ENCODE peak calls at places on chromosomes 2 and 18, in ten cellular contexts. O is activated T-cell treated with anti-CD3 and anti-CD28 coated beads for 24 hours; G is frontal cortex; K is fibroblast of lung; P is non-pigmented ciliary epithelial cell; Y is H54; I is heart right ventricle; B is endothelial cell of umbilical vein; J is stimulated activated CD4-positive, alpha-beta T cell treated with anti-CD3 and anti-CD28 coated beads, Interleukin-4, amount 100 ng/mL, for 4 hours; Q is HFFc6. F is an unnamed sample.

GRCh38 chr2:6982934-6983589 is 65.8 kb downstream of the RNF144A start:
- DNase-seq in Q (no peak), K (no peak), I (no peak), Y (no peak), O (no peak), G (no peak), P (no peak), J (no peak), B (no peak), F (no peak)

GRCh38 chr2:74653985-74654882 is at the start of gene SEMA4F:
- DNase-seq in B (peak; percentile 93), Q (peak; percentile 93), Y (peak; percentile 98), I (peak; percentile 97), G (peak; percentile 92), P (peak; percentile 77), J (peak; percentile 92), O (peak; percentile 91), K (peak; percentile 90), F (peak; percentile 94)

GRCh38 chr2:23351388-23352141 is 33.4 kb upstream of the KLHL29 start:
- DNase-seq in J (peak; percentile 58), B (peak; percentile 74), G (peak; percentile 73), Y (peak; percentile 65), K (peak; percentile 72), Q (peak; percentile 59), P (peak; percentile 24), O (peak; percentile 42), I (peak; percentile 90), F (peak; percentile 16)

GRCh38 chr18:55002261-55002660 is 43.0 kb upstream of the CCDC68 start:
- DNase-seq in K (no peak), I (no peak), Y (no peak), O (no peak), B (no peak), P (no peak), J (no peak), Q (no peak), G (no peak), F (no peak)

GRCh38 chr18:7748252-7749000 is 181.3 kb downstream of the PTPRM start:
- DNase-seq in P (no peak), J (no peak), B (peak; percentile 79), O (no peak), I (no peak), K (no peak), Y (no peak), Q (no peak), G (no peak), F (no peak)

GRCh38 chr2:228245601-228246000 is 64.1 kb upstream of the SPHKAP start:
- DNase-seq in I (no peak), P (no peak), K (no peak), B (no peak), G (no peak), O (no peak), Q (no peak), J (no peak), Y (no peak), F (no peak)

GRCh38 chr2:181457741-181458425 is 697 bp downstream of the ITGA4 start:
- DNase-seq in J (peak; percentile 43), Y (peak; percentile 2), Q (peak; percentile 34), B (peak; percentile 12), P (no peak), I (peak; percentile 5), K (peak; percentile 48), G (no peak), O (peak; percentile 41), F (peak; percentile 66)

GRCh38 chr18:79323471-79323870 is 72.3 kb upstream of the NFATC1 start:
- DNase-seq in J (no peak), P (no peak), Y (no peak), O (no peak), Q (no peak), I (no peak), G (no peak), K (no peak), B (no peak), F (no peak)

GRCh38 chr2:104826016-104826415 is 27.9 kb upstream of the POU3F3 start:
- DNase-seq in I (no peak), G (no peak), J (no peak), P (no peak), K (no peak), O (no peak), Q (no peak), Y (no peak), B (no peak), F (no peak)

GRCh38 chr18:79529991-79530390 is 134.3 kb downstream of the NFATC1 start:
- DNase-seq in K (no peak), I (no peak), Q (no peak), Y (no peak), O (no peak), P (no peak), B (no peak), G (no peak), J (no peak), F (no peak)

GRCh38 chr18:77230645-77231044 is 19.0 kb upstream of the GALR1 start:
- DNase-seq in I (no peak), B (no peak), K (no peak), P (no peak), Q (no peak), O (no peak), G (no peak), J (no peak), Y (no peak), F (no peak)

GRCh38 chr2:216559625-216560156 is 61.0 kb downstream of the RPL37A start:
- DNase-seq in Q (no peak), J (no peak), G (no peak), I (no peak), O (no peak), B (no peak), K (no peak), P (no peak), Y (no peak), F (no peak)

GRCh38 chr2:73928995-73929394 is 2.3 kb downstream of the DGUOK start:
- DNase-seq in O (no peak), I (no peak), Y (no peak), J (no peak), P (no peak), Q (no peak), K (no peak), G (no peak), B (no peak), F (no peak)

GRCh38 chr2:187358531-187358930 is 89.5 kb downstream of the CALCRL start:
- DNase-seq in O (no peak), P (no peak), G (no peak), I (no peak), J (no peak), Y (no peak), Q (no peak), K (no peak), B (no peak), F (no peak)

GRCh38 chr2:15840173-15840572 is 100.2 kb upstream of the MYCN start:
- DNase-seq in O (no peak), K (no peak), P (no peak), B (no peak), Q (no peak), I (no peak), Y (no peak), G (no peak), J (no peak), F (no peak)

GRCh38 chr2:227615906-227616305 is 1.3 kb upstream of the SCYGR3 start:
- DNase-seq in Q (no peak), O (no peak), K (no peak), Y (no peak), I (no peak), G (no peak), B (no peak), P (no peak), J (no peak), F (no peak)

GRCh38 chr18:48133675-48134251 is 203.3 kb upstream of the SMAD2 start:
- DNase-seq in B (no peak), G (no peak), Y (no peak), P (no peak), Q (no peak), J (no peak), I (no peak), K (no peak), O (no peak), F (no peak)

GRCh38 chr2:45812039-45812500 is 160.6 kb downstream of the PRKCE start:
- DNase-seq in I (no peak), P (peak; percentile 23), B (peak; percentile 56), K (peak; percentile 80), J (no peak), Y (peak; percentile 50), O (no peak), Q (peak; percentile 36), G (no peak), F (no peak)

GRCh38 chr2:10787176-10787968 is 25.2 kb downstream of the PDIA6 start:
- DNase-seq in Y (no peak), J (peak; percentile 21), Q (no peak), G (no peak), P (no peak), O (peak; percentile 11), K (peak; percentile 9), I (no peak), B (peak; percentile 26), F (peak; percentile 17)

GRCh38 chr18:46416706-46417638 is 240.0 kb downstream of the LOXHD1 start:
- DNase-seq in P (no peak), I (no peak), K (no peak), B (no peak), G (no peak), Y (peak; percentile 15), Q (no peak), J (no peak), O (no peak), F (no peak)

GRCh38 chr2:230435431-230435830 is 19.4 kb downstream of the SP100 start:
- DNase-seq in K (no peak), G (no peak), I (no peak), Q (no peak), P (no peak), B (no peak), O (no peak), Y (no peak), J (no peak), F (no peak)

GRCh38 chr2:210660-211059 is 53.2 kb downstream of the SH3YL1 start:
- DNase-seq in I (no peak), J (no peak), P (no peak), B (no peak), Q (no peak), O (no peak), G (no peak), K (no peak), Y (no peak), F (no peak)

GRCh38 chr2:224404766-224405165 is 2.9 kb upstream of the FAM124B start:
- DNase-seq in J (no peak), K (no peak), Q (no peak), P (no peak), G (no peak), B (no peak), Y (no peak), O (no peak), I (no peak), F (no peak)